ENCODE peak calls at places on chromosomes 12 and 14, in ten cellular contexts. H is lower leg skin; C is WERI-Rb-1; M is upper lobe of left lung; J is body of pancreas; G is uterus; X is astrocyte of the spinal cord; N is CD8-positive, alpha-beta memory T cell; P is left lung; R is mucosa of descending colon. A is an unnamed sample.

GRCh38 chr14:98189077-98189476 is 1082.9 kb downstream of the BCL11B start:
- DNase-seq in H (no peak), P (no peak), R (no peak), G (no peak), C (no peak), M (peak), J (no peak), N (no peak), X (no peak), A (no peak)

GRCh38 chr14:102784892-102785597 is 7.8 kb downstream of the TRAF3 start:
- DNase-seq in P (no peak), N (no peak), H (no peak), M (no peak), J (no peak), C (no peak), R (no peak), G (no peak), X (no peak), A (no peak)

GRCh38 chr14:53306267-53306721 is 153.2 kb upstream of the DDHD1 start:
- DNase-seq in H (no peak), P (peak), J (peak), R (peak), X (peak), N (no peak), G (peak), C (peak), M (peak), A (peak)

GRCh38 chr12:112944028-112944690 is 5.9 kb downstream of the OAS3 start:
- DNase-seq in P (no peak), X (no peak), H (peak), R (no peak), N (no peak), M (no peak), C (no peak), G (no peak), J (no peak), A (no peak)

GRCh38 chr14:76708771-76709170 is 52.5 kb upstream of the VASH1 start:
- DNase-seq in P (no peak), C (no peak), R (no peak), J (no peak), X (no peak), G (no peak), H (no peak), N (no peak), M (no peak), A (no peak)

GRCh38 chr14:79369359-79370332 is 841.7 kb downstream of the DIO2 start:
- DNase-seq in R (no peak), X (peak), M (no peak), N (no peak), J (peak), H (no peak), P (no peak), G (peak), C (no peak), A (no peak)

GRCh38 chr14:95609398-95609990 is 74.6 kb downstream of the GLRX5 start:
- DNase-seq in R (no peak), M (no peak), H (no peak), J (peak), P (no peak), X (peak), N (no peak), G (no peak), C (peak), A (no peak)

GRCh38 chr14:45261209-45261608 is 8.2 kb upstream of the MIS18BP1 start:
- DNase-seq in R (no peak), M (no peak), X (no peak), J (no peak), P (no peak), N (no peak), C (no peak), H (no peak), G (no peak), A (no peak)

GRCh38 chr14:55762595-55763232 is 182.7 kb downstream of the KTN1 start:
- DNase-seq in X (no peak), C (no peak), M (no peak), R (no peak), J (no peak), H (no peak), N (no peak), G (no peak), P (no peak), A (no peak)

GRCh38 chr14:101078105-101078891 is 174.8 kb upstream of the RTL1 start:
- DNase-seq in M (peak), N (no peak), J (no peak), X (no peak), P (no peak), G (no peak), C (no peak), R (no peak), H (peak), A (peak)

GRCh38 chr12:120257041-120257821 is 8.3 kb downstream of the PXN start:
- DNase-seq in X (peak), R (no peak), M (no peak), P (no peak), C (no peak), G (peak), H (no peak), N (no peak), J (peak), A (no peak)
- H3K4me3 ChIP-seq in X (no peak), R (no peak), M (no peak), P (no peak), C (no peak), G (no peak), H (no peak), N (no peak), J (no peak), A (no peak)

GRCh38 chr14:26738571-26738970 is 140.7 kb upstream of the NOVA1 start:
- DNase-seq in H (no peak), R (no peak), N (no peak), C (no peak), P (no peak), M (no peak), G (no peak), J (no peak), X (no peak), A (no peak)
- H3K4me3 ChIP-seq in H (no peak), R (no peak), N (no peak), C (no peak), P (no peak), M (no peak), G (no peak), J (no peak), X (no peak), A (no peak)

DNA sequence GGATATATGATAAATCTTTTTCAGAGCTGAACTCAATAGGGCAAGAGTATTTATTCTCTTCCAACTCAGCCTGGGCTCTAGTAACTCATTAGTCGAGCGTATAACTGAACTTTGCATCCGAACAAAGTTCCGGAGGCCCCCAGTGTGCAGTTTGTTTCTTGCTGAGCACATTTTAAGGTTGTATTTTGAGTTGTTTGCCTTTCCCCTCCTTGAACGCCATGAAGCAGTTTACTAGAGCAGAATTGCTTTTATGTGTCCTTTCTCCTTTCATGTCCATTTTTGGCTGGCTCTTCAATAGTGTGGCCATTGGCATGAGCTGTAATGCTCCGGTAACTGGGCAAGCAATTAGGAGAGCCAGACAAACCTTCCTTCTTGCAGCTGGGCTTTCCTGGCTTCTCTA is 105.3 kb downstream of the WIF1 start:
- DNase-seq in X (no peak), H (no peak), J (no peak), P (no peak), G (no peak), C (no peak), M (no peak), R (no peak), N (no peak), A (no peak)
- H3K4me3 ChIP-seq in X (no peak), H (no peak), J (no peak), P (no peak), G (no peak), C (no peak), M (no peak), R (no peak), N (no peak), A (no peak)

GRCh38 chr12:56863789-56864188 is 70.4 kb downstream of the SDR9C7 start:
- DNase-seq in C (no peak), G (no peak), N (no peak), J (no peak), X (no peak), M (no peak), P (no peak), R (no peak), H (no peak), A (no peak)

GRCh38 chr12:56867216-56867615 is 67.0 kb downstream of the SDR9C7 start:
- DNase-seq in C (no peak), R (no peak), X (no peak), J (no peak), M (no peak), P (no peak), G (no peak), H (no peak), N (no peak), A (no peak)

GRCh38 chr12:56866493-56866892 is 67.7 kb downstream of the SDR9C7 start:
- DNase-seq in C (no peak), H (no peak), P (no peak), G (no peak), R (no peak), J (no peak), M (no peak), N (no peak), X (no peak), A (no peak)

GRCh38 chr12:56864318-56864717 is 69.9 kb downstream of the SDR9C7 start:
- DNase-seq in H (no peak), G (no peak), M (no peak), X (no peak), N (no peak), P (no peak), J (no peak), R (no peak), C (no peak), A (no peak)

DNA sequence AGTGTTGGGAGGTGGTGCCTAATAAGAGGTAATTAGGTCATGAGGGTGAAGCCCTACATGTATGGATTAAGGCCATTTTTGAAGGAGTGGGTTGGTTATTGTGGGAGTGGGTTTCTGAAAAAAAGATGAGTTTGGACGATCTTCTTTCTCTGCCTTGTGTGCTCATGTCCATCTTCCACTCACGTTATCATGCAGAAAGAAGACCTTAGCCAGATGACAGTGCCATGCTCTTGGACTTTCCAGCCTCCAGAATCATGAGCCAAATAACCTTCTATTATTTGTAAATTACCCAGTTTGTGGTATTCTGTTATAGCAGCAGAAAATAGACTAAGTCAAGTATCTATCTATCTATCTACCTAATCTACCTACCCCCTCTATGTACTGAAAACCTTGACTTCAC is 71.9 kb downstream of the SDR9C7 start:
- DNase-seq in J (no peak), N (no peak), G (no peak), C (no peak), R (no peak), M (no peak), H (no peak), X (no peak), P (no peak), A (no peak)
- H3K4me3 ChIP-seq in J (no peak), N (no peak), G (no peak), C (no peak), R (no peak), M (no peak), H (no peak), X (no peak), P (no peak), A (no peak)